ENCODE peak calls at places on chromosomes 7 and 10, in five cellular contexts. S is tibial nerve, I is testis, J is suprapubic skin, Y is IMR-90. T is an unnamed sample.

GRCh38 chr7:139118234-139118802 is 8.8 kb upstream of the ZC3HAV1 start:
- DNase-seq in S (no peak), I (no peak), J (no peak), Y (peak; percentile 81), T (peak; percentile 70)

GRCh38 chr7:10475940-10476641 is 497.6 kb upstream of the PHF14 start:
- DNase-seq in S (no peak), I (no peak), J (no peak), Y (no peak), T (no peak)

GRCh38 chr7:12757443-12757842 is 70.0 kb downstream of the ARL4A start:
- DNase-seq in S (no peak), I (no peak), J (no peak), Y (peak; percentile 91), T (no peak)

GRCh38 chr10:88800152-88801125 is 2.1 kb upstream of the LIPM start:
- DNase-seq in S (no peak), I (no peak), J (no peak), Y (peak; percentile 72), T (no peak)

GRCh38 chr7:103116511-103116910 is 32.4 kb downstream of the NAPEPLD start:
- DNase-seq in S (no peak), I (no peak), J (no peak), Y (no peak), T (no peak)

GRCh38 chr10:88150338-88150737 is 286.9 kb downstream of the PTEN start:
- DNase-seq in S (no peak), I (no peak), J (no peak), Y (peak; percentile 72), T (no peak)

GRCh38 chr7:18357691-18358090 is 137.9 kb upstream of the HDAC9 start:
- DNase-seq in S (no peak), I (no peak), J (no peak), Y (peak; percentile 6), T (no peak)

GRCh38 chr10:100222529-100222928 is 6.9 kb downstream of the CHUK start:
- DNase-seq in S (no peak), I (no peak), J (no peak), Y (no peak), T (no peak)

GRCh38 chr7:29230871-29231345 is 36.3 kb downstream of the CHN2 start:
- DNase-seq in S (no peak), I (no peak), J (no peak), Y (no peak), T (peak; percentile 65)

GRCh38 chr10:117264776-117265175 is 23.9 kb downstream of the SLC18A2 start:
- DNase-seq in S (no peak), I (no peak), J (no peak), Y (no peak), T (peak; percentile 52)

GRCh38 chr7:33128990-33129805 is at the start of gene BBS9:
- DNase-seq in S (peak; percentile 97), I (peak; percentile 96), J (peak; percentile 96), Y (peak; percentile 90), T (peak; percentile 93)

GRCh38 chr10:99521474-99522077 is 11.2 kb upstream of the NKX2-3 start:
- DNase-seq in S (no peak), I (no peak), J (no peak), Y (no peak), T (peak; percentile 30)

GRCh38 chr10:59175538-59176240 is 754 bp upstream of the PHYHIPL start:
- DNase-seq in S (no peak), I (peak; percentile 22), J (no peak), Y (no peak), T (peak; percentile 39)

DNA sequence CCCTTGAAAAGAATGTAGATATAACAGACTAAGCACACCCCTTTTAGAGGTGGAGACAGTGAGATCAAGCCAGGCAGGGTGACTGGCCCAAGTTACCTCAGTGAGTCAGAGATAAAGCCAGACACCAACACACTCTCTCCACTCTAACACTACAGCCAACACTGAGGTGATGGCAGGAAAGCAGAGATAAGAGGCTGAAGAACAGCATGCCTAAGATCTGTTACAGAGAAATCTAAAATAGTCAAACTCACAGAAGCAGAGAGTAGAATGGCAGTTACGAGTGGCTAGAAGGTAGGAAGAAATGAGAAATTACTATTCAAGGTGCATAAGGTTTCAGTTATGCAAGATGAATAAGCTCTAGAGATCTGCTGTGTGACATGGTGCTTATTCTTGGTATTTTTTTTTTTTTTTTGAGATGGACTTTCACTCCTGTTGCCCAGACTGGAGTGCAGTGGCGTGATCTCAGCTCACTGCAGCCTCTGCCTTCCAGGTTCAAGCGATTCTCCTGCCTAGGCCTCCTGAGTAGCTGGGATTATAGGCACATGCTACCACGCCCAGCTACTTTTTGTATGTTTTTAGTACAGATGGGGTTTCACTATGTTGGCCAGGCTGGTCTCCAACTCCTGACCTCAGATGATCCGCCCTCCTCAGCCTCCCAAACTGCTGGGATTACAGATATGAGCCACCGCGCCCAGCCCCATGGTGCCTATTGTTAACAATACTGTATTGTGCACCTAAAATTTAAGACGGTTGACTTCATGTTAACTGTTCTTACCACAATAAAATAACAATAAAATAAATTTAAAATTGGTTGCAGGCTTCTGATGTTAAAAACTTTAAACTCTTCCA is 28.7 kb downstream of the ICA1 start:
- DNase-seq in S (no peak), I (no peak), J (no peak), Y (no peak), T (no peak)
- TF ChIP-seq POLR2A in S (no peak), I (no peak), J (no peak), Y (no peak), T (no peak)

GRCh38 chr10:93060887-93061593 is 442 bp downstream of the CYP26C1 start:
- DNase-seq in S (no peak), I (no peak), J (no peak), Y (no peak), T (no peak)

GRCh38 chr10:93062499-93063216 is 2.1 kb downstream of the CYP26C1 start:
- DNase-seq in S (no peak), I (peak; percentile 52), J (no peak), Y (peak; percentile 44), T (no peak)

GRCh38 chr10:93058139-93058538 is 2.5 kb upstream of the CYP26C1 start:
- DNase-seq in S (no peak), I (no peak), J (no peak), Y (peak; percentile 41), T (no peak)

GRCh38 chr10:93061594-93062498 is 1.2 kb downstream of the CYP26C1 start:
- DNase-seq in S (no peak), I (no peak), J (no peak), Y (peak; percentile 33), T (no peak)

DNA sequence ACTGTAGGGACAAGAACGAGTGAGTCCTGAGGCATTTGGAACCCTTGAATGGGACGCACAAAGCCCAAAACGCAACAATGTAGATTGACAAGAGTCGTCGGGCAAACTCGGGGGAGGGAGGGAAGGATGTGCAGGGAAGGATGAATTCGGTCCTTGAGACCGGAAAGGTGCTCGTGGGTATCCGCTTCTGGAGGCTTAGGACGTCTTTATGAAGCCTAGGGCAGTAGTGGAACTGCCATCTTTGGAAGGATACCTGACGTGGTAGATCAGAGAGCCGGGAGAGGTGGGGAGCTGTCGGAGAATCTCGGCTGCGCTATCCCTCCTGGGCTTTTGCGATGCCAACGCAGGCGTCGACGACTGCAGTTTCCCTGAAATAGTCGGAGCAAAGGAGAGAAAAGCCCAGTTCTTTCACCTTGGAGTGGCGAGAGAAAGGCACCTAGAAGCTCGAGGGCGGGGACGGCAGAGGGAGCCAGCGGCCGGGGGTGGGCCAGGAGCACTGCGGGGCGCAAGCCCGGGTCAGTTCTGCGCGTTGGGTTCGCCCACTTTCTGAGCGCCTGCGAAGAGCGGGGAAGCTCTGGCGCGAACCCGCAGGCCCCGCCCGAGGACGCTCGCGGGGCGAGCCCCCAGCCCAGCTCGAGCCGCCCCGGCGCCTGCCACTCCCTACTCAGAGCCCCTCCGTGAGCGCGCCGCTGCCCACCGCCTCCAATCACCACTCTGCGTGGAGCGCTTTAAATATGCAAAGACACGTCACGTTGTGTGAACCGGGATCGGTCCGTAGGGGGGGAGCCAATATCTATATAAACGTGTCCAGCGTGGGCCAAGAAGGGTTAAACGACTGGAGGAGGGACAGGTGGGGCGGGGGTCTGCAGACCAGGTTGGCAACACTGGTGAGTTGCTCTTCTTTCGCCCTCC is at the start of gene CYP26C1:
- DNase-seq in S (no peak), I (no peak), J (no peak), Y (no peak), T (no peak)
- TF ChIP-seq CTCF in S (no peak), I (no peak), J (no peak), Y (no peak), T (no peak)

GRCh38 chr10:42780456-42780855 is 2.1 kb upstream of the BMS1 start:
- DNase-seq in S (no peak), I (no peak), J (no peak), Y (no peak), T (no peak)

GRCh38 chr10:42782446-42783180 is at the start of gene BMS1:
- DNase-seq in S (peak; percentile 83), I (peak; percentile 94), J (peak; percentile 93), Y (peak; percentile 94), T (peak; percentile 90)

GRCh38 chr10:42783181-42783549 is 570 bp downstream of the BMS1 start:
- DNase-seq in S (no peak), I (peak; percentile 64), J (no peak), Y (peak; percentile 74), T (no peak)

GRCh38 chr10:42785759-42786158 is 3.2 kb downstream of the BMS1 start:
- DNase-seq in S (no peak), I (no peak), J (no peak), Y (no peak), T (no peak)

DNA sequence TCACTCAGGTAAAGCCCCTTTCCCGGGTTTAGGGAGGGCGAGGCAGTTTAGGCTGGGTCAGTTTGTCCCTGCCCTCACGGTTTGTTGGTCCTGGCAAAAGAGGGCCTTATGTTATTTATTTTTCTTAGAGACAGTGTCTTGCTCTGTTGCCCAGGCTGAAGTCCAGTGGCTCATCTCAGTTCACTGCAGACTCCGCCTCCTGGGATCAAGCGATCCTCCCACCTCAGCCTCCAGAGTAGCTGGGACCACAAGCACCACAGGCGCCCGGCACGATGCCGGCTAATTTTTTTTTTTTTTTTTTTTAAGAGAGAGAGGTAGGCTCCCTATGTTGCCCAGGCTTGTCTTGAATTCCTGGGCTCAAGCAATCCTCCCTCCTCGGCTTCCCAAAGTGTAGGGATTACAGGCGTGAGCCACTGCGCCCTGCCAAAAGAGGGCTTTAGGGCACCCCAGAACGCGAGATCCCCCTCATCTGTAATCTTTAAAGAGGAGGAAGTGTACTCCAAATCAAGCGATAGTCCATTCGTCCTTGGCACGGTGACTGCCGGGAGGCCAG is 626 bp upstream of the BMS1 start:
- DNase-seq in S (no peak), I (peak; percentile 41), J (no peak), Y (no peak), T (peak; percentile 5)
- TF ChIP-seq POLR2A in S (no peak), I (no peak), J (no peak), Y (no peak), T (no peak)

GRCh38 chr10:125449571-125449970 is 233.4 kb downstream of the TEX36 start:
- DNase-seq in S (no peak), I (no peak), J (no peak), Y (no peak), T (no peak)

GRCh38 chr10:125444790-125445189 is 238.2 kb downstream of the TEX36 start:
- DNase-seq in S (no peak), I (no peak), J (no peak), Y (no peak), T (no peak)

GRCh38 chr10:125451319-125451718 is 231.6 kb downstream of the TEX36 start:
- DNase-seq in S (no peak), I (no peak), J (no peak), Y (no peak), T (no peak)

GRCh38 chr10:125450218-125450617 is 232.7 kb downstream of the TEX36 start:
- DNase-seq in S (no peak), I (no peak), J (no peak), Y (no peak), T (no peak)

GRCh38 chr10:125448596-125448995 is 234.4 kb downstream of the TEX36 start:
- DNase-seq in S (no peak), I (peak; percentile 23), J (no peak), Y (peak; percentile 4), T (peak; percentile 48)
- TF ChIP-seq CTCF in S (no peak), I (peak; percentile 38), J (no peak), Y (peak; percentile 31), T (peak; percentile 40)

GRCh38 chr10:79242620-79243152 is 104.6 kb upstream of the PPIF start:
- DNase-seq in S (no peak), I (peak; percentile 65), J (no peak), Y (peak; percentile 87), T (peak; percentile 34)
- TF ChIP-seq POLR2A in S (no peak), I (no peak), J (no peak), Y (peak; percentile 39), T (no peak)

T was measured in body of pancreas.